ENCODE peak calls at places on chromosomes 4 and X, in four cellular contexts. D is EL, G is right cardiac atrium, O is AG08396. C is an unnamed sample.

GRCh38 chr4:165828928-165829327 is 44.1 kb upstream of the TLL1 start:
- DNase-seq in D (no peak), G (no peak), O (no peak), C (no peak)

GRCh38 chrX:48894891-48895290 is 2.7 kb downstream of the TIMM17B start:
- DNase-seq in D (no peak), G (no peak), O (no peak), C (no peak)

GRCh38 chrX:81857192-81857591 is 655.3 kb downstream of the SH3BGRL start:
- DNase-seq in D (no peak), G (no peak), O (no peak), C (no peak)

GRCh38 chr4:74304136-74304628 is 4.1 kb upstream of the EPGN start:
- DNase-seq in D (no peak), G (no peak), O (no peak), C (no peak)

GRCh38 chrX:131331152-131331551 is 42.0 kb upstream of the IGSF1 start:
- DNase-seq in D (no peak), G (no peak), O (no peak), C (no peak)

GRCh38 chr4:156377036-156377700 is 423.5 kb upstream of the CTSO start:
- DNase-seq in D (peak; percentile 71), G (no peak), O (peak; percentile 18), C (no peak)

GRCh38 chr4:162499478-162499877 is 335.7 kb upstream of the FSTL5 start:
- DNase-seq in D (no peak), G (no peak), O (no peak), C (no peak)

GRCh38 chr4:76989391-76990061 is 40.0 kb downstream of the SEPTIN11 start:
- DNase-seq in D (no peak), G (no peak), O (no peak), C (peak; percentile 67)

GRCh38 chrX:38379088-38379487 is 26.7 kb downstream of the OTC start:
- DNase-seq in D (no peak), G (no peak), O (no peak), C (no peak)

GRCh38 chr4:87545052-87545451 is 15.9 kb upstream of the SPARCL1 start:
- DNase-seq in D (no peak), G (no peak), O (no peak), C (no peak)

GRCh38 chr4:155578219-155578618 is 88.4 kb upstream of the GUCY1A1 start:
- DNase-seq in D (no peak), G (no peak), O (no peak), C (no peak)

GRCh38 chrX:19747672-19748610 is 139.5 kb downstream of the SH3KBP1 start:
- DNase-seq in D (no peak), G (peak; percentile 18), O (no peak), C (peak; percentile 66)

GRCh38 chr4:140152015-140152703 is 1.8 kb downstream of the MAML3 start:
- DNase-seq in D (no peak), G (peak; percentile 64), O (peak; percentile 76), C (peak; percentile 60)

GRCh38 chrX:30275498-30275897 is 28.6 kb downstream of the MAGEB1 start:
- DNase-seq in D (peak; percentile 2), G (no peak), O (peak; percentile 6), C (no peak)

GRCh38 chrX:136268051-136269048 is 17.1 kb upstream of the MAP7D3 start:
- DNase-seq in D (peak; percentile 36), G (no peak), O (peak; percentile 39), C (no peak)

GRCh38 chr4:148782284-148782683 is 340.1 kb upstream of the NR3C2 start:
- DNase-seq in D (no peak), G (no peak), O (no peak), C (no peak)

GRCh38 chrX:103518571-103518970 is 718 bp downstream of the RAB40A start:
- DNase-seq in D (no peak), G (no peak), O (no peak), C (no peak)

GRCh38 chr4:32735856-32736590 is 2015.9 kb downstream of the PCDH7 start:
- DNase-seq in D (no peak), G (no peak), O (no peak), C (no peak)

GRCh38 chr4:2259541-2260267 is 2.2 kb downstream of the MXD4 start:
- DNase-seq in D (no peak), G (peak; percentile 14), O (no peak), C (no peak)